ENCODE peak calls at places on chromosome 13, in six cellular contexts. One of them, this sample, is unnamed.

GRCh38 chr13:27264181-27264580 is 6.4 kb upstream of the RASL11A start:
- DNase-seq in T-cell: no peak
- DNase-seq in Karpas-422: peak; percentile 60
- DNase-seq in NCI-H1694: peak; percentile 67
- DNase-seq in T47D: no peak
- DNase-seq in H54: no peak
- DNase-seq in this sample: no peak

GRCh38 chr13:40635315-40635995 is 31.0 kb downstream of the FOXO1 start:
- DNase-seq in Karpas-422: no peak
- DNase-seq in T-cell: no peak
- DNase-seq in NCI-H1694: no peak
- DNase-seq in H54: no peak
- DNase-seq in T47D: no peak
- DNase-seq in this sample: no peak

GRCh38 chr13:33751151-33751550 is 66.8 kb upstream of the RFC3 start:
- DNase-seq in T47D: no peak
- DNase-seq in H54: no peak
- DNase-seq in T-cell: no peak
- DNase-seq in NCI-H1694: no peak
- DNase-seq in Karpas-422: no peak
- DNase-seq in this sample: no peak

GRCh38 chr13:106382569-106382968 is 152.9 kb downstream of the EFNB2 start:
- DNase-seq in T-cell: no peak
- DNase-seq in Karpas-422: no peak
- DNase-seq in T47D: no peak
- DNase-seq in H54: no peak
- DNase-seq in NCI-H1694: peak; percentile 16
- DNase-seq in this sample: no peak

GRCh38 chr13:82833928-82834327 is 1048.3 kb downstream of the SLITRK1 start:
- DNase-seq in Karpas-422: no peak
- DNase-seq in T47D: no peak
- DNase-seq in H54: no peak
- DNase-seq in T-cell: no peak
- DNase-seq in NCI-H1694: no peak
- DNase-seq in this sample: no peak

GRCh38 chr13:107685876-107686275 is 529.5 kb downstream of the LIG4 start:
- DNase-seq in H54: no peak
- DNase-seq in NCI-H1694: no peak
- DNase-seq in T47D: no peak
- DNase-seq in T-cell: no peak
- DNase-seq in Karpas-422: no peak
- DNase-seq in this sample: no peak

GRCh38 chr13:49711218-49711863 is 20.1 kb upstream of the EBPL start:
- DNase-seq in H54: no peak
- DNase-seq in T47D: no peak
- DNase-seq in Karpas-422: no peak
- DNase-seq in T-cell: no peak
- DNase-seq in NCI-H1694: no peak
- DNase-seq in this sample: no peak

GRCh38 chr13:19781526-19781925 is 1.2 kb downstream of the PSPC1 start:
- DNase-seq in NCI-H1694: no peak
- DNase-seq in H54: no peak
- DNase-seq in T47D: no peak
- DNase-seq in Karpas-422: peak; percentile 44
- DNase-seq in T-cell: no peak
- DNase-seq in this sample: peak; percentile 17

GRCh38 chr13:62119739-62120700 is 704.4 kb upstream of the PCDH20 start:
- DNase-seq in NCI-H1694: no peak
- DNase-seq in T47D: peak; percentile 1
- DNase-seq in H54: peak; percentile 6
- DNase-seq in T-cell: no peak
- DNase-seq in Karpas-422: peak; percentile 88
- DNase-seq in this sample: no peak

GRCh38 chr13:113418722-113419049 is 34.6 kb downstream of the ADPRHL1 start:
- DNase-seq in T47D: no peak
- DNase-seq in T-cell: no peak
- DNase-seq in Karpas-422: peak; percentile 54
- DNase-seq in NCI-H1694: no peak
- DNase-seq in H54: no peak
- DNase-seq in this sample: no peak

GRCh38 chr13:113960276-113960948 is 13.5 kb downstream of the C13orf46 start:
- DNase-seq in T-cell: no peak
- DNase-seq in Karpas-422: no peak
- DNase-seq in NCI-H1694: no peak
- DNase-seq in H54: no peak
- DNase-seq in T47D: no peak
- DNase-seq in this sample: no peak

GRCh38 chr13:112136095-112136494 is 69.1 kb downstream of the SOX1 start:
- DNase-seq in T-cell: no peak
- DNase-seq in Karpas-422: no peak
- DNase-seq in NCI-H1694: no peak
- DNase-seq in H54: no peak
- DNase-seq in T47D: no peak
- DNase-seq in this sample: no peak

GRCh38 chr13:42078113-42078769 is 29.8 kb downstream of the DGKH start:
- DNase-seq in H54: no peak
- DNase-seq in Karpas-422: no peak
- DNase-seq in T-cell: no peak
- DNase-seq in T47D: no peak
- DNase-seq in NCI-H1694: no peak
- DNase-seq in this sample: no peak

GRCh38 chr13:31427151-31427867 is 227.5 kb downstream of the B3GLCT start:
- DNase-seq in T-cell: no peak
- DNase-seq in Karpas-422: no peak
- DNase-seq in H54: no peak
- DNase-seq in T47D: no peak
- DNase-seq in NCI-H1694: no peak
- DNase-seq in this sample: no peak

GRCh38 chr13:97283888-97284287 is 61.8 kb downstream of the MBNL2 start:
- DNase-seq in Karpas-422: no peak
- DNase-seq in NCI-H1694: no peak
- DNase-seq in T-cell: no peak
- DNase-seq in T47D: no peak
- DNase-seq in H54: no peak
- DNase-seq in this sample: no peak

GRCh38 chr13:113123226-113124150 is 889 bp downstream of the F10 start:
- DNase-seq in T47D: no peak
- DNase-seq in NCI-H1694: no peak
- DNase-seq in H54: no peak
- DNase-seq in Karpas-422: peak; percentile 61
- DNase-seq in T-cell: no peak
- DNase-seq in this sample: peak; percentile 34

GRCh38 chr13:76885203-76886004 is 801 bp downstream of the KCTD12 start:
- DNase-seq in NCI-H1694: peak; percentile 53
- DNase-seq in T-cell: no peak
- DNase-seq in Karpas-422: peak; percentile 77
- DNase-seq in H54: peak; percentile 24
- DNase-seq in T47D: no peak
- DNase-seq in this sample: peak; percentile 63